ENCODE peak calls at places on chromosomes 4 and X, in six cellular contexts. K, R, G, B, V and E are unnamed samples.

GRCh38 chr4:5429747-5430146 is 278.6 kb downstream of the EVC2 start:
- DNase-seq in K (no peak), R (no peak), G (no peak), B (no peak), V (no peak), E (no peak)

GRCh38 chrX:150063673-150064072 is 125.4 kb upstream of the EOLA2 start:
- DNase-seq in K (no peak), R (no peak), G (no peak), B (no peak), V (no peak), E (no peak)

GRCh38 chr4:159673221-159673620 is 570.3 kb downstream of the RAPGEF2 start:
- DNase-seq in K (no peak), R (no peak), G (no peak), B (no peak), V (no peak), E (no peak)

GRCh38 chrX:39418936-39419659 is 617.8 kb downstream of the MID1IP1 start:
- DNase-seq in K (no peak), R (peak), G (no peak), B (no peak), V (no peak), E (no peak)

GRCh38 chr4:78137538-78137937 is 80.4 kb downstream of the FRAS1 start:
- DNase-seq in K (no peak), R (no peak), G (no peak), B (no peak), V (no peak), E (no peak)

GRCh38 chrX:108219949-108220601 is 128.5 kb downstream of the ATG4A start:
- DNase-seq in K (no peak), R (no peak), G (no peak), B (no peak), V (no peak), E (no peak)

GRCh38 chrX:12930150-12930549 is 23.7 kb downstream of the TLR8 start:
- DNase-seq in K (no peak), R (no peak), G (no peak), B (no peak), V (no peak), E (no peak)

GRCh38 chrX:150845091-150845490 is 53.4 kb downstream of the CD99L2 start:
- DNase-seq in K (no peak), R (no peak), G (peak), B (no peak), V (no peak), E (no peak)

GRCh38 chr4:184479516-184479950 is 5.2 kb upstream of the IRF2 start:
- DNase-seq in K (no peak), R (no peak), G (no peak), B (no peak), V (no peak), E (no peak)

GRCh38 chrX:127302841-127303240 is 483.3 kb downstream of the PRR32 start:
- DNase-seq in K (no peak), R (no peak), G (no peak), B (no peak), V (no peak), E (no peak)